ENCODE peak calls at places on chromosomes 4 and X, in eight cellular contexts. W is RWPE2; R is GM06990; C is adipocyte; N is CD8-positive, alpha-beta memory T cell; B is astrocyte; Q is hepatocyte; T is skeletal muscle cell. G is an unnamed sample.
A peak's percentile ranks its signal among the peaks of the same experiment; 100 is the strongest.

GRCh38 chrX:50081282-50081955 is 119.4 kb downstream of the AKAP4 start:
- DNase-seq in T (no peak), N (no peak), W (no peak), C (peak; percentile 30), Q (peak; percentile 37), R (no peak), B (no peak), G (no peak)

GRCh38 chr4:57499786-57500185 is 389.6 kb upstream of the IGFBP7 start:
- DNase-seq in T (no peak), C (peak; percentile 7), Q (no peak), W (no peak), B (peak; percentile 23), R (no peak), N (no peak), G (no peak)

GRCh38 chrX:17521871-17522693 is 147.1 kb downstream of the NHS start:
- DNase-seq in B (peak; percentile 53), T (no peak), C (no peak), N (no peak), Q (peak; percentile 13), R (no peak), W (no peak), G (no peak)

GRCh38 chr4:111937368-111937767 is 207.9 kb upstream of the FAM241A start:
- DNase-seq in T (no peak), Q (peak; percentile 37), N (no peak), W (no peak), C (peak; percentile 44), R (no peak), B (no peak), G (peak; percentile 11)

GRCh38 chrX:47573334-47574095 is 8.7 kb upstream of the TIMP1 start:
- DNase-seq in C (no peak), Q (peak; percentile 61), T (no peak), N (no peak), B (peak; percentile 58), W (peak; percentile 80), R (no peak), G (no peak)

GRCh38 chr4:171433674-171434073 is 379.5 kb upstream of the GALNTL6 start:
- DNase-seq in Q (no peak), N (no peak), B (no peak), C (no peak), W (no peak), R (no peak), T (no peak), G (no peak)

GRCh38 chr4:101191302-101192098 is 155.8 kb downstream of the PPP3CA start:
- DNase-seq in T (peak; percentile 87), N (no peak), Q (peak; percentile 20), B (peak; percentile 93), C (peak; percentile 87), R (no peak), W (no peak), G (no peak)

GRCh38 chrX:135273162-135273561 is 21.3 kb downstream of the ETDA start:
- DNase-seq in B (no peak), R (no peak), N (no peak), Q (no peak), C (no peak), W (no peak), T (no peak), G (no peak)

GRCh38 chr4:187770345-187770744 is 225.2 kb upstream of the ZFP42 start:
- DNase-seq in B (no peak), R (no peak), Q (no peak), N (no peak), W (no peak), C (no peak), T (no peak), G (no peak)

GRCh38 chr4:114178392-114178791 is 198.9 kb upstream of the ARSJ start:
- DNase-seq in R (no peak), T (no peak), Q (no peak), N (no peak), B (peak; percentile 16), W (no peak), C (no peak), G (no peak)

GRCh38 chr4:30950737-30951136 is 230.6 kb downstream of the PCDH7 start:
- DNase-seq in B (no peak), Q (peak; percentile 61), T (no peak), N (no peak), C (no peak), R (no peak), W (peak; percentile 84), G (no peak)

GRCh38 chr4:168880087-168880675 is 129.9 kb downstream of the CBR4 start:
- DNase-seq in T (no peak), R (no peak), Q (no peak), B (peak; percentile 80), N (no peak), W (no peak), C (peak; percentile 60), G (no peak)

GRCh38 chr4:168876106-168876505 is 133.9 kb downstream of the CBR4 start:
- DNase-seq in C (no peak), T (no peak), N (no peak), R (no peak), B (no peak), Q (no peak), W (no peak), G (no peak)

GRCh38 chr4:168879178-168879577 is 130.9 kb downstream of the CBR4 start:
- DNase-seq in B (no peak), N (no peak), R (no peak), Q (no peak), T (no peak), C (no peak), W (no peak), G (no peak)

GRCh38 chr4:168877407-168877778 is 132.7 kb downstream of the CBR4 start:
- DNase-seq in R (no peak), N (no peak), C (no peak), T (no peak), B (no peak), Q (no peak), W (no peak), G (no peak)

GRCh38 chr4:168877779-168878491 is 132.1 kb downstream of the CBR4 start:
- DNase-seq in N (no peak), W (peak; percentile 54), R (peak; percentile 25), C (peak; percentile 44), Q (peak; percentile 62), B (no peak), T (no peak), G (no peak)
- H3K4me3 ChIP-seq in N (no peak overlapping the region), W (no peak overlapping the region), R (no peak overlapping the region), C (peak overlapping the region; percentile 68), Q (no peak overlapping the region), B (no peak overlapping the region), T (peak overlapping the region; percentile 14), G (no peak overlapping the region)

GRCh38 chr4:86357608-86358007 is 2.2 kb downstream of the MAPK10 start:
- DNase-seq in C (no peak), N (no peak), Q (no peak), T (no peak), B (no peak), R (no peak), W (no peak), G (no peak)

GRCh38 chr4:86358176-86358701 is 1.6 kb downstream of the MAPK10 start:
- DNase-seq in T (no peak), R (no peak), C (peak; percentile 58), Q (peak; percentile 32), N (no peak), W (no peak), B (no peak), G (no peak)

GRCh38 chr4:86359944-86360478 is at the start of gene MAPK10:
- DNase-seq in R (peak; percentile 79), T (peak; percentile 85), C (peak; percentile 69), B (peak; percentile 88), Q (peak; percentile 90), W (no peak), N (peak; percentile 2), G (peak; percentile 65)

GRCh38 chr4:86356831-86357230 is 3.0 kb downstream of the MAPK10 start:
- DNase-seq in R (no peak), Q (no peak), C (no peak), B (no peak), T (no peak), W (no peak), N (no peak), G (no peak)

DNA sequence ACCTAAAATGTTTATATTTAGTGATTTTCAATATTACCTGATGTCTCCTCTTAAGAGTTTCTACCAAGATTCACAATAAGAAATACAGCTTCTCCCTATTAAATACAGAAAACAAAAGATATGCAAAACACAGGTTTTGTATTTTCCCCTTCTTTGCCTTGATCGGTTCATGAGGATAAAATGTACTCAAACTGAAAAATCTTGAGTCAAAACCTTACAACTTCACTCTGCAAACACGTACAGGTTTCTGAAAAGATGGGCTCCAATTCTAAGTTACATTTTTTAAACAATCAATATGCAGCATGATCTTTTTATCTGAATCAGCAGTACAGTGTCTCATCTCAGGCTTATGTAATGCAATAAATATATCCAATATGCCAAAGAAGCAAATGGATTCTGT is 3.4 kb downstream of the MAPK10 start:
- DNase-seq in N (no peak), B (no peak), C (no peak), T (no peak), W (no peak), Q (no peak), R (peak; percentile 8), G (no peak)
- H3K4me3 ChIP-seq in N (no peak overlapping the region), B (no peak overlapping the region), C (no peak overlapping the region), T (no peak overlapping the region), W (no peak overlapping the region), Q (no peak overlapping the region), R (no peak overlapping the region), G (no peak overlapping the region)

DNA sequence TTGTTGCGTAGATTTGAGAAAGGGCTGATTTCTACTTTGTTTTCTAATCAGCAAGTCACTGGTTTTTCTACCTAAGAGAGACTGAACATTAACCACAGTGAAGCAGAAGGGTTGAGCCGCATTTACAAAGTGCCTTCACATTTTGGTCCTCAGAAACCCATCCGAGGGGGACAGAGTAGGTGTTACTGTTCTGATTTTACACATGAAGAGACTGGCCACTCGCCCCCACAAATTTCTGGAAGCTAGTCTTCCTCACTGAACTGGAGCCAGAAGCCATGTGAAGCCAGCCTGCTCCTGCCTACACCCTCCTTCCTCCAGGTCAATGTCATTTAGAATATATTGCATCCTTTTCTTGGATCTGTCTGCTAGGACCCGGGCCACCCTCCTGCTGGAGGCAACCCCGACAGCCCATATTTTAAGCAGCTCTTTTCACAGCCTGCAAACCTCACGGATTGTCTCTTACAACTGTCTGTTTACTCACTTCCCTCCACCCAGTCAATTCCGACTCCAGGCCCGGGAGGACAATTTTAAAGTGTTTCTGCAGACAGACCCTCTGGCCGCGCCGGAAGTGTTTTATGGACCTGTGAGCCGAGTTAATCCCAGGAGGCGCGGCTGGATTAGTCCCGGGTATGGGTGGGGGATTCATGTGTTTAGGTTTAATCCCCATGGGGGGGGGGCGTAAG is 73.2 kb upstream of the BCOR start:
- DNase-seq in N (no peak), C (peak; percentile 29), T (no peak), W (no peak), B (no peak), Q (peak; percentile 42), R (no peak), G (no peak)
- H3K4me3 ChIP-seq in N (peak overlapping the region; percentile 72), C (peak overlapping the region; percentile 72), T (no peak overlapping the region), W (no peak overlapping the region), B (peak overlapping the region; percentile 39), Q (peak overlapping the region; percentile 8), R (peak overlapping the region; percentile 65), G (no peak overlapping the region)

GRCh38 chr4:153488719-153489384 is 22.7 kb downstream of the TMEM131L start:
- DNase-seq in T (no peak), R (peak; percentile 78), N (no peak), B (no peak), C (no peak), W (no peak), Q (no peak), G (no peak)
- H3K4me3 ChIP-seq in T (no peak overlapping the region), R (peak overlapping the region; percentile 90), N (peak overlapping the region; percentile 54), B (no peak overlapping the region), C (peak overlapping the region; percentile 29), W (no peak overlapping the region), Q (no peak overlapping the region), G (peak overlapping the region; percentile 33)